ENCODE peak calls at places on chromosomes 4 and X, in nine cellular contexts. One of them, this sample, is unnamed.

GRCh38 chr4:48698029-48698901 is 81.8 kb downstream of the FRYL start:
- DNase-seq in activated CD8-positive, alpha-beta T cell treated with anti-CD3 and anti-CD28 coated beads, Interleukin-2, amount 10 ng/mL, durations not matched to agents 7 days and 5 days: no peak
- DNase-seq in neural progenitor cell: peak
- DNase-seq in transverse colon: peak
- DNase-seq in astrocyte of the spinal cord: peak
- DNase-seq in germinal center: no peak
- DNase-seq in CD4-positive, CD25-positive, alpha-beta regulatory T cell: no peak
- DNase-seq in AG09309: peak
- DNase-seq in mammary epithelial cell: peak
- DNase-seq in this sample: no peak

GRCh38 chr4:146283758-146284651 is 69.7 kb downstream of the REELD1 start:
- DNase-seq in activated CD8-positive, alpha-beta T cell treated with anti-CD3 and anti-CD28 coated beads, Interleukin-2, amount 10 ng/mL, durations not matched to agents 7 days and 5 days: no peak
- DNase-seq in neural progenitor cell: no peak
- DNase-seq in transverse colon: no peak
- DNase-seq in astrocyte of the spinal cord: no peak
- DNase-seq in germinal center: no peak
- DNase-seq in CD4-positive, CD25-positive, alpha-beta regulatory T cell: no peak
- DNase-seq in AG09309: no peak
- DNase-seq in mammary epithelial cell: no peak
- DNase-seq in this sample: no peak

GRCh38 chrX:93538575-93538974 is 134.8 kb downstream of the NAP1L3 start:
- DNase-seq in activated CD8-positive, alpha-beta T cell treated with anti-CD3 and anti-CD28 coated beads, Interleukin-2, amount 10 ng/mL, durations not matched to agents 7 days and 5 days: no peak
- DNase-seq in neural progenitor cell: no peak
- DNase-seq in transverse colon: no peak
- DNase-seq in astrocyte of the spinal cord: no peak
- DNase-seq in germinal center: no peak
- DNase-seq in CD4-positive, CD25-positive, alpha-beta regulatory T cell: no peak
- DNase-seq in AG09309: no peak
- DNase-seq in mammary epithelial cell: no peak
- DNase-seq in this sample: no peak

GRCh38 chrX:139903229-139903628 is 29.6 kb downstream of the ATP11C start:
- DNase-seq in activated CD8-positive, alpha-beta T cell treated with anti-CD3 and anti-CD28 coated beads, Interleukin-2, amount 10 ng/mL, durations not matched to agents 7 days and 5 days: no peak
- DNase-seq in neural progenitor cell: no peak
- DNase-seq in transverse colon: no peak
- DNase-seq in astrocyte of the spinal cord: no peak
- DNase-seq in germinal center: no peak
- DNase-seq in CD4-positive, CD25-positive, alpha-beta regulatory T cell: no peak
- DNase-seq in AG09309: no peak
- DNase-seq in mammary epithelial cell: no peak
- DNase-seq in this sample: no peak

GRCh38 chr4:41256740-41257256 is at the start of gene UCHL1:
- DNase-seq in activated CD8-positive, alpha-beta T cell treated with anti-CD3 and anti-CD28 coated beads, Interleukin-2, amount 10 ng/mL, durations not matched to agents 7 days and 5 days: no peak
- DNase-seq in neural progenitor cell: peak
- DNase-seq in transverse colon: peak
- DNase-seq in astrocyte of the spinal cord: peak
- DNase-seq in germinal center: peak
- DNase-seq in CD4-positive, CD25-positive, alpha-beta regulatory T cell: no peak
- DNase-seq in AG09309: peak
- DNase-seq in mammary epithelial cell: no peak
- DNase-seq in this sample: peak

GRCh38 chrX:78652971-78653822 is 5.9 kb downstream of the RTL3 start:
- DNase-seq in activated CD8-positive, alpha-beta T cell treated with anti-CD3 and anti-CD28 coated beads, Interleukin-2, amount 10 ng/mL, durations not matched to agents 7 days and 5 days: peak
- DNase-seq in neural progenitor cell: no peak
- DNase-seq in transverse colon: no peak
- DNase-seq in astrocyte of the spinal cord: peak
- DNase-seq in germinal center: no peak
- DNase-seq in CD4-positive, CD25-positive, alpha-beta regulatory T cell: peak
- DNase-seq in AG09309: peak
- DNase-seq in mammary epithelial cell: peak
- DNase-seq in this sample: no peak

GRCh38 chr4:52199574-52200338 is 148.7 kb downstream of the SPATA18 start:
- DNase-seq in activated CD8-positive, alpha-beta T cell treated with anti-CD3 and anti-CD28 coated beads, Interleukin-2, amount 10 ng/mL, durations not matched to agents 7 days and 5 days: no peak
- DNase-seq in neural progenitor cell: no peak
- DNase-seq in transverse colon: no peak
- DNase-seq in astrocyte of the spinal cord: peak
- DNase-seq in germinal center: no peak
- DNase-seq in CD4-positive, CD25-positive, alpha-beta regulatory T cell: no peak
- DNase-seq in AG09309: peak
- DNase-seq in mammary epithelial cell: peak
- DNase-seq in this sample: no peak

GRCh38 chr4:86452323-86452995 is 92.6 kb upstream of the MAPK10 start:
- DNase-seq in activated CD8-positive, alpha-beta T cell treated with anti-CD3 and anti-CD28 coated beads, Interleukin-2, amount 10 ng/mL, durations not matched to agents 7 days and 5 days: no peak
- DNase-seq in neural progenitor cell: no peak
- DNase-seq in transverse colon: no peak
- DNase-seq in astrocyte of the spinal cord: peak
- DNase-seq in germinal center: no peak
- DNase-seq in CD4-positive, CD25-positive, alpha-beta regulatory T cell: no peak
- DNase-seq in AG09309: no peak
- DNase-seq in mammary epithelial cell: no peak
- DNase-seq in this sample: no peak

GRCh38 chr4:187908079-187908501 is 87.5 kb upstream of the ZFP42 start:
- DNase-seq in activated CD8-positive, alpha-beta T cell treated with anti-CD3 and anti-CD28 coated beads, Interleukin-2, amount 10 ng/mL, durations not matched to agents 7 days and 5 days: no peak
- DNase-seq in neural progenitor cell: no peak
- DNase-seq in transverse colon: no peak
- DNase-seq in astrocyte of the spinal cord: peak
- DNase-seq in germinal center: no peak
- DNase-seq in CD4-positive, CD25-positive, alpha-beta regulatory T cell: no peak
- DNase-seq in AG09309: peak
- DNase-seq in mammary epithelial cell: peak
- DNase-seq in this sample: no peak

GRCh38 chrX:72644946-72645345 is 69.2 kb downstream of the PHKA1 start:
- DNase-seq in activated CD8-positive, alpha-beta T cell treated with anti-CD3 and anti-CD28 coated beads, Interleukin-2, amount 10 ng/mL, durations not matched to agents 7 days and 5 days: no peak
- DNase-seq in neural progenitor cell: no peak
- DNase-seq in transverse colon: no peak
- DNase-seq in astrocyte of the spinal cord: no peak
- DNase-seq in germinal center: no peak
- DNase-seq in CD4-positive, CD25-positive, alpha-beta regulatory T cell: no peak
- DNase-seq in AG09309: no peak
- DNase-seq in mammary epithelial cell: peak
- DNase-seq in this sample: no peak

GRCh38 chr4:104128850-104129213 is 365.9 kb downstream of the CXXC4 start:
- DNase-seq in activated CD8-positive, alpha-beta T cell treated with anti-CD3 and anti-CD28 coated beads, Interleukin-2, amount 10 ng/mL, durations not matched to agents 7 days and 5 days: no peak
- DNase-seq in neural progenitor cell: no peak
- DNase-seq in transverse colon: no peak
- DNase-seq in astrocyte of the spinal cord: peak
- DNase-seq in germinal center: no peak
- DNase-seq in CD4-positive, CD25-positive, alpha-beta regulatory T cell: no peak
- DNase-seq in AG09309: no peak
- DNase-seq in mammary epithelial cell: peak
- DNase-seq in this sample: no peak

GRCh38 chr4:176879370-176880116 is 86.8 kb upstream of the VEGFC start:
- DNase-seq in activated CD8-positive, alpha-beta T cell treated with anti-CD3 and anti-CD28 coated beads, Interleukin-2, amount 10 ng/mL, durations not matched to agents 7 days and 5 days: no peak
- DNase-seq in neural progenitor cell: no peak
- DNase-seq in transverse colon: no peak
- DNase-seq in astrocyte of the spinal cord: no peak
- DNase-seq in germinal center: no peak
- DNase-seq in CD4-positive, CD25-positive, alpha-beta regulatory T cell: no peak
- DNase-seq in AG09309: no peak
- DNase-seq in mammary epithelial cell: no peak
- DNase-seq in this sample: no peak

GRCh38 chrX:13968198-13968597 is 61.5 kb downstream of the GEMIN8 start:
- DNase-seq in activated CD8-positive, alpha-beta T cell treated with anti-CD3 and anti-CD28 coated beads, Interleukin-2, amount 10 ng/mL, durations not matched to agents 7 days and 5 days: no peak
- DNase-seq in neural progenitor cell: no peak
- DNase-seq in transverse colon: no peak
- DNase-seq in astrocyte of the spinal cord: no peak
- DNase-seq in germinal center: no peak
- DNase-seq in CD4-positive, CD25-positive, alpha-beta regulatory T cell: no peak
- DNase-seq in AG09309: no peak
- DNase-seq in mammary epithelial cell: no peak
- DNase-seq in this sample: no peak

GRCh38 chr4:5784960-5785611 is 74.1 kb downstream of the EVC start:
- DNase-seq in activated CD8-positive, alpha-beta T cell treated with anti-CD3 and anti-CD28 coated beads, Interleukin-2, amount 10 ng/mL, durations not matched to agents 7 days and 5 days: no peak
- DNase-seq in neural progenitor cell: peak
- DNase-seq in transverse colon: no peak
- DNase-seq in astrocyte of the spinal cord: no peak
- DNase-seq in germinal center: no peak
- DNase-seq in CD4-positive, CD25-positive, alpha-beta regulatory T cell: no peak
- DNase-seq in AG09309: no peak
- DNase-seq in mammary epithelial cell: no peak
- DNase-seq in this sample: no peak

GRCh38 chr4:153222162-153222789 is 18.0 kb downstream of the TRIM2 start:
- DNase-seq in activated CD8-positive, alpha-beta T cell treated with anti-CD3 and anti-CD28 coated beads, Interleukin-2, amount 10 ng/mL, durations not matched to agents 7 days and 5 days: peak
- DNase-seq in neural progenitor cell: peak
- DNase-seq in transverse colon: peak
- DNase-seq in astrocyte of the spinal cord: peak
- DNase-seq in germinal center: peak
- DNase-seq in CD4-positive, CD25-positive, alpha-beta regulatory T cell: peak
- DNase-seq in AG09309: no peak
- DNase-seq in mammary epithelial cell: peak
- DNase-seq in this sample: peak

GRCh38 chr4:168057412-168057811 is 34.9 kb upstream of the ANXA10 start:
- DNase-seq in activated CD8-positive, alpha-beta T cell treated with anti-CD3 and anti-CD28 coated beads, Interleukin-2, amount 10 ng/mL, durations not matched to agents 7 days and 5 days: no peak
- DNase-seq in neural progenitor cell: no peak
- DNase-seq in transverse colon: no peak
- DNase-seq in astrocyte of the spinal cord: no peak
- DNase-seq in germinal center: no peak
- DNase-seq in CD4-positive, CD25-positive, alpha-beta regulatory T cell: no peak
- DNase-seq in AG09309: no peak
- DNase-seq in mammary epithelial cell: no peak
- DNase-seq in this sample: no peak

GRCh38 chrX:148288451-148288850 is 212.0 kb upstream of the AFF2 start:
- DNase-seq in activated CD8-positive, alpha-beta T cell treated with anti-CD3 and anti-CD28 coated beads, Interleukin-2, amount 10 ng/mL, durations not matched to agents 7 days and 5 days: no peak
- DNase-seq in neural progenitor cell: no peak
- DNase-seq in transverse colon: no peak
- DNase-seq in astrocyte of the spinal cord: no peak
- DNase-seq in germinal center: no peak
- DNase-seq in CD4-positive, CD25-positive, alpha-beta regulatory T cell: no peak
- DNase-seq in AG09309: no peak
- DNase-seq in mammary epithelial cell: no peak
- DNase-seq in this sample: no peak

GRCh38 chrX:1883772-1884171 is 268.9 kb downstream of the ASMT start:
- DNase-seq in activated CD8-positive, alpha-beta T cell treated with anti-CD3 and anti-CD28 coated beads, Interleukin-2, amount 10 ng/mL, durations not matched to agents 7 days and 5 days: no peak
- DNase-seq in neural progenitor cell: no peak
- DNase-seq in transverse colon: no peak
- DNase-seq in astrocyte of the spinal cord: no peak
- DNase-seq in germinal center: no peak
- DNase-seq in CD4-positive, CD25-positive, alpha-beta regulatory T cell: no peak
- DNase-seq in AG09309: peak
- DNase-seq in mammary epithelial cell: no peak
- DNase-seq in this sample: no peak

GRCh38 chr4:101304916-101305315 is 42.4 kb downstream of the PPP3CA start:
- DNase-seq in activated CD8-positive, alpha-beta T cell treated with anti-CD3 and anti-CD28 coated beads, Interleukin-2, amount 10 ng/mL, durations not matched to agents 7 days and 5 days: no peak
- DNase-seq in neural progenitor cell: peak
- DNase-seq in transverse colon: no peak
- DNase-seq in astrocyte of the spinal cord: peak
- DNase-seq in germinal center: no peak
- DNase-seq in CD4-positive, CD25-positive, alpha-beta regulatory T cell: no peak
- DNase-seq in AG09309: no peak
- DNase-seq in mammary epithelial cell: peak
- DNase-seq in this sample: peak

GRCh38 chrX:41802958-41803357 is 79.0 kb downstream of the GPR82 start:
- DNase-seq in activated CD8-positive, alpha-beta T cell treated with anti-CD3 and anti-CD28 coated beads, Interleukin-2, amount 10 ng/mL, durations not matched to agents 7 days and 5 days: no peak
- DNase-seq in neural progenitor cell: peak
- DNase-seq in transverse colon: no peak
- DNase-seq in astrocyte of the spinal cord: no peak
- DNase-seq in germinal center: no peak
- DNase-seq in CD4-positive, CD25-positive, alpha-beta regulatory T cell: no peak
- DNase-seq in AG09309: no peak
- DNase-seq in mammary epithelial cell: no peak
- DNase-seq in this sample: no peak

GRCh38 chr4:169159614-169160013 is 111.1 kb downstream of the SH3RF1 start:
- DNase-seq in activated CD8-positive, alpha-beta T cell treated with anti-CD3 and anti-CD28 coated beads, Interleukin-2, amount 10 ng/mL, durations not matched to agents 7 days and 5 days: no peak
- DNase-seq in neural progenitor cell: no peak
- DNase-seq in transverse colon: no peak
- DNase-seq in astrocyte of the spinal cord: peak
- DNase-seq in germinal center: no peak
- DNase-seq in CD4-positive, CD25-positive, alpha-beta regulatory T cell: no peak
- DNase-seq in AG09309: no peak
- DNase-seq in mammary epithelial cell: peak
- DNase-seq in this sample: no peak

GRCh38 chrX:46203115-46203514 is 342.1 kb downstream of the ZNF674 start:
- DNase-seq in activated CD8-positive, alpha-beta T cell treated with anti-CD3 and anti-CD28 coated beads, Interleukin-2, amount 10 ng/mL, durations not matched to agents 7 days and 5 days: no peak
- DNase-seq in neural progenitor cell: no peak
- DNase-seq in transverse colon: no peak
- DNase-seq in astrocyte of the spinal cord: no peak
- DNase-seq in germinal center: no peak
- DNase-seq in CD4-positive, CD25-positive, alpha-beta regulatory T cell: no peak
- DNase-seq in AG09309: no peak
- DNase-seq in mammary epithelial cell: no peak
- DNase-seq in this sample: no peak

GRCh38 chr4:179110356-179110755 is 1668.1 kb upstream of the AGA start:
- DNase-seq in activated CD8-positive, alpha-beta T cell treated with anti-CD3 and anti-CD28 coated beads, Interleukin-2, amount 10 ng/mL, durations not matched to agents 7 days and 5 days: no peak
- DNase-seq in neural progenitor cell: no peak
- DNase-seq in transverse colon: no peak
- DNase-seq in astrocyte of the spinal cord: peak
- DNase-seq in germinal center: no peak
- DNase-seq in CD4-positive, CD25-positive, alpha-beta regulatory T cell: no peak
- DNase-seq in AG09309: no peak
- DNase-seq in mammary epithelial cell: peak
- DNase-seq in this sample: no peak

GRCh38 chrX:41588271-41588670 is 100.5 kb upstream of the GPR34 start:
- DNase-seq in activated CD8-positive, alpha-beta T cell treated with anti-CD3 and anti-CD28 coated beads, Interleukin-2, amount 10 ng/mL, durations not matched to agents 7 days and 5 days: no peak
- DNase-seq in neural progenitor cell: no peak
- DNase-seq in transverse colon: no peak
- DNase-seq in astrocyte of the spinal cord: no peak
- DNase-seq in germinal center: no peak
- DNase-seq in CD4-positive, CD25-positive, alpha-beta regulatory T cell: no peak
- DNase-seq in AG09309: no peak
- DNase-seq in mammary epithelial cell: no peak
- DNase-seq in this sample: no peak

GRCh38 chr4:88803600-88804096 is 106.0 kb upstream of the NAP1L5 start:
- DNase-seq in activated CD8-positive, alpha-beta T cell treated with anti-CD3 and anti-CD28 coated beads, Interleukin-2, amount 10 ng/mL, durations not matched to agents 7 days and 5 days: no peak
- DNase-seq in neural progenitor cell: no peak
- DNase-seq in transverse colon: peak
- DNase-seq in astrocyte of the spinal cord: peak
- DNase-seq in germinal center: no peak
- DNase-seq in CD4-positive, CD25-positive, alpha-beta regulatory T cell: peak
- DNase-seq in AG09309: peak
- DNase-seq in mammary epithelial cell: peak
- DNase-seq in this sample: no peak

GRCh38 chr4:124940387-124940786 is 227.9 kb upstream of the ANKRD50 start:
- DNase-seq in activated CD8-positive, alpha-beta T cell treated with anti-CD3 and anti-CD28 coated beads, Interleukin-2, amount 10 ng/mL, durations not matched to agents 7 days and 5 days: no peak
- DNase-seq in neural progenitor cell: no peak
- DNase-seq in transverse colon: no peak
- DNase-seq in astrocyte of the spinal cord: peak
- DNase-seq in germinal center: no peak
- DNase-seq in CD4-positive, CD25-positive, alpha-beta regulatory T cell: no peak
- DNase-seq in AG09309: peak
- DNase-seq in mammary epithelial cell: peak
- DNase-seq in this sample: no peak

GRCh38 chrX:316351-317325 is 2.0 kb downstream of the GTPBP6 start:
- DNase-seq in activated CD8-positive, alpha-beta T cell treated with anti-CD3 and anti-CD28 coated beads, Interleukin-2, amount 10 ng/mL, durations not matched to agents 7 days and 5 days: no peak
- DNase-seq in neural progenitor cell: no peak
- DNase-seq in transverse colon: peak
- DNase-seq in astrocyte of the spinal cord: no peak
- DNase-seq in germinal center: no peak
- DNase-seq in CD4-positive, CD25-positive, alpha-beta regulatory T cell: no peak
- DNase-seq in AG09309: no peak
- DNase-seq in mammary epithelial cell: no peak
- DNase-seq in this sample: no peak

GRCh38 chrX:108186811-108187210 is 95.2 kb downstream of the ATG4A start:
- DNase-seq in activated CD8-positive, alpha-beta T cell treated with anti-CD3 and anti-CD28 coated beads, Interleukin-2, amount 10 ng/mL, durations not matched to agents 7 days and 5 days: no peak
- DNase-seq in neural progenitor cell: no peak
- DNase-seq in transverse colon: no peak
- DNase-seq in astrocyte of the spinal cord: peak
- DNase-seq in germinal center: no peak
- DNase-seq in CD4-positive, CD25-positive, alpha-beta regulatory T cell: no peak
- DNase-seq in AG09309: no peak
- DNase-seq in mammary epithelial cell: peak
- DNase-seq in this sample: no peak

GRCh38 chrX:107576841-107577240 is 51.5 kb upstream of the PRPS1 start:
- DNase-seq in activated CD8-positive, alpha-beta T cell treated with anti-CD3 and anti-CD28 coated beads, Interleukin-2, amount 10 ng/mL, durations not matched to agents 7 days and 5 days: no peak
- DNase-seq in neural progenitor cell: no peak
- DNase-seq in transverse colon: no peak
- DNase-seq in astrocyte of the spinal cord: no peak
- DNase-seq in germinal center: no peak
- DNase-seq in CD4-positive, CD25-positive, alpha-beta regulatory T cell: peak
- DNase-seq in AG09309: no peak
- DNase-seq in mammary epithelial cell: no peak
- DNase-seq in this sample: no peak

This sample was measured in frontal cortex.